ENCODE peak calls at places on chromosomes 5 and 9, in eight cellular contexts. B is iPS-NIHi11, G is psoas muscle, P is upper lobe of left lung, L is NCI-H1930, D is GM12865, E is H54, X is GM04504. O is an unnamed sample.

GRCh38 chr9:100623969-100624368 is 46.1 kb downstream of the CAVIN4 start:
- DNase-seq in B (no peak), G (no peak), P (no peak), L (no peak), D (no peak), E (no peak), X (no peak), O (no peak)

GRCh38 chr9:26723486-26723885 is 169.1 kb downstream of the CAAP1 start:
- DNase-seq in B (peak), G (peak), P (peak), L (no peak), D (peak), E (peak), X (no peak), O (no peak)

GRCh38 chr5:75341934-75342333 is 4.9 kb downstream of the HMGCR start:
- DNase-seq in B (no peak), G (no peak), P (no peak), L (no peak), D (no peak), E (no peak), X (no peak), O (no peak)

GRCh38 chr5:10760033-10760975 is 730 bp downstream of the DAP start:
- DNase-seq in B (peak), G (no peak), P (peak), L (peak), D (peak), E (peak), X (peak), O (no peak)

GRCh38 chr5:40355181-40355580 is 324.5 kb upstream of the PTGER4 start:
- DNase-seq in B (no peak), G (no peak), P (no peak), L (no peak), D (no peak), E (no peak), X (no peak), O (no peak)

GRCh38 chr5:96790851-96791513 is 16.8 kb downstream of the ERAP1 start:
- DNase-seq in B (no peak), G (no peak), P (no peak), L (no peak), D (no peak), E (no peak), X (peak), O (no peak)

GRCh38 chr5:65825388-65826328 is 100.7 kb upstream of the ERBIN start:
- DNase-seq in B (no peak), G (no peak), P (no peak), L (no peak), D (peak), E (no peak), X (no peak), O (no peak)

GRCh38 chr5:9761706-9762105 is 131.6 kb upstream of the TAS2R1 start:
- DNase-seq in B (no peak), G (no peak), P (no peak), L (no peak), D (no peak), E (no peak), X (no peak), O (no peak)

GRCh38 chr5:100505984-100506670 is 29.0 kb upstream of the FAM174A start:
- DNase-seq in B (no peak), G (no peak), P (no peak), L (no peak), D (no peak), E (peak), X (peak), O (peak)

GRCh38 chr9:123642291-123643278 is 286.6 kb downstream of the CRB2 start:
- DNase-seq in B (no peak), G (no peak), P (peak), L (peak), D (no peak), E (no peak), X (no peak), O (no peak)

GRCh38 chr9:114290561-114290986 is 32.3 kb upstream of the ORM1 start:
- DNase-seq in B (no peak), G (no peak), P (no peak), L (no peak), D (no peak), E (no peak), X (no peak), O (no peak)

O was measured in epithelial cell of proximal tubule.